ENCODE peak calls at places on chromosomes 13 and 19, in five cellular contexts. L is H1, V is GM12878, O is HepG2, B is NT2/D1. F is an unnamed sample.

GRCh38 chr13:34349091-34349722 is 531.3 kb downstream of the RFC3 start:
- DNase-seq in L (no peak), V (no peak), O (no peak), B (no peak), F (no peak)

GRCh38 chr19:15563325-15563794 is 51.7 kb upstream of the CYP4F8 start:
- DNase-seq in L (no peak), V (no peak), O (peak), B (no peak), F (no peak)

GRCh38 chr13:96020941-96021340 is 32.3 kb downstream of the UGGT2 start:
- DNase-seq in L (no peak), V (no peak), O (peak), B (no peak), F (no peak)

GRCh38 chr19:10001899-10002298 is 8.4 kb downstream of the COL5A3 start:
- DNase-seq in L (peak), V (no peak), O (peak), B (no peak), F (peak)

GRCh38 chr13:48126944-48127814 is 32.3 kb upstream of the MED4 start:
- DNase-seq in L (no peak), V (peak), O (peak), B (peak), F (peak)

GRCh38 chr19:37933965-37934364 is 27.0 kb downstream of the SIPA1L3 start:
- DNase-seq in L (no peak), V (no peak), O (peak), B (no peak), F (peak)

GRCh38 chr19:58401825-58402433 is 6.5 kb downstream of the RNF225 start:
- DNase-seq in L (no peak), V (no peak), O (no peak), B (no peak), F (no peak)

GRCh38 chr13:46339035-46339666 is 47.9 kb downstream of the RUBCNL start:
- DNase-seq in L (no peak), V (peak), O (no peak), B (no peak), F (no peak)

GRCh38 chr19:57664269-57665127 is 4.2 kb upstream of the ZSCAN4 start:
- DNase-seq in L (peak), V (no peak), O (peak), B (peak), F (peak)

GRCh38 chr13:20814224-20814910 is 40.6 kb upstream of the EEF1AKMT1 start:
- DNase-seq in L (no peak), V (no peak), O (no peak), B (no peak), F (peak)

GRCh38 chr19:5655412-5655811 is 24.9 kb downstream of the MICOS13 start:
- DNase-seq in L (no peak), V (no peak), O (no peak), B (no peak), F (no peak)

GRCh38 chr19:49362048-49362925 is at the start of gene TEAD2:
- DNase-seq in L (peak), V (no peak), O (peak), B (no peak), F (peak)

GRCh38 chr19:42294471-42295137 is 7.3 kb upstream of the PRR19 start:
- DNase-seq in L (no peak), V (no peak), O (no peak), B (no peak), F (no peak)

GRCh38 chr13:110323172-110323851 is 16.2 kb downstream of the COL4A2 start:
- DNase-seq in L (no peak), V (no peak), O (no peak), B (no peak), F (no peak)

GRCh38 chr19:14381689-14382474 is 638 bp downstream of the ADGRE5 start:
- DNase-seq in L (no peak), V (no peak), O (no peak), B (no peak), F (no peak)

GRCh38 chr13:22092791-22093545 is 422.1 kb downstream of the FGF9 start:
- DNase-seq in L (no peak), V (no peak), O (no peak), B (no peak), F (no peak)

GRCh38 chr13:47005761-47006414 is 109.0 kb upstream of the HTR2A start:
- DNase-seq in L (no peak), V (no peak), O (no peak), B (no peak), F (no peak)

GRCh38 chr19:4183967-4184717 is 1.7 kb downstream of the ANKRD24 start:
- DNase-seq in L (no peak), V (no peak), O (no peak), B (no peak), F (no peak)

GRCh38 chr19:17931532-17932191 is 1.2 kb upstream of the CCDC124 start:
- DNase-seq in L (peak), V (no peak), O (no peak), B (peak), F (no peak)

GRCh38 chr13:106440846-106441245 is 94.6 kb downstream of the EFNB2 start:
- DNase-seq in L (no peak), V (no peak), O (no peak), B (no peak), F (no peak)
- TF ChIP-seq SUZ12 in L (no peak), V (no peak), O (no peak), B (no peak), F (no peak)

GRCh38 chr13:86563308-86563707 is 764.1 kb upstream of the SLITRK6 start:
- DNase-seq in L (no peak), V (no peak), O (no peak), B (no peak), F (no peak)

GRCh38 chr13:86562876-86563275 is 763.7 kb upstream of the SLITRK6 start:
- DNase-seq in L (no peak), V (no peak), O (no peak), B (no peak), F (no peak)

GRCh38 chr13:86554066-86554465 is 754.8 kb upstream of the SLITRK6 start:
- DNase-seq in L (no peak), V (no peak), O (no peak), B (no peak), F (no peak)

GRCh38 chr13:86559915-86560314 is 760.7 kb upstream of the SLITRK6 start:
- DNase-seq in L (no peak), V (no peak), O (no peak), B (no peak), F (no peak)
- TF ChIP-seq SUZ12 in L (no peak), V (no peak), O (no peak), B (no peak), F (no peak)

GRCh38 chr13:113361406-113361805 is 2.5 kb downstream of the GRTP1 start:
- DNase-seq in L (no peak), V (no peak), O (no peak), B (no peak), F (no peak)
- TF ChIP-seq SUZ12 in L (no peak), V (no peak), O (no peak), B (no peak), F (no peak)

DNA sequence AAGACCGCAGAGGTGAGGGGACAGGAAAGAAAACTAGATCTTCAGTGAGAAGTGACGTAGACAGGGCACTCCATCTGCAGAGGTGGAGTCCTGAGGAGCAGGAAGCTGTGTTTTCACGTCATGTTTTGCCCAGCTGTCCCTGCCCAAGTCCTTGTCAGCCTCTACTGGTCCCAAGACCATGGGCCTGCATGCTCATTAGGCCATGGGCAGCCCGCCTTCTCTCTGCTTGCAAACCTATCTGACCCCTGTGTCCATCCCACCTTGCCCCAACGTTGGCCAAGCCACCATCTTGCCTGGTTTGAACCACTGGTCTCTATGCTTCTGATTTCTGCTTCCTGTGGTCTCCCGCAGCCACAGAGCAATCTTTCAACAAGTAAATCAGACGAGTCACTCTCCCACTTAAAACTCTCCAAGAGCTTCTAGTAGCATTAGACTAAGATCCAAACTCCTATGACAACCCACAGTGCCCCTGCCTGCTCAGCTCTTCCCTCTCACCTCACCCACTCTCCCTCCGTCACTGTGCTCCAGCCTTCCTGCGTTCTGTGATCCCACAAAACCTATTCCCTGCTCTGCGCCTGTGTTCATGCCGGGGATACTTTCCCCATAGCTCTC is 18.6 kb upstream of the CCNE1 start:
- DNase-seq in L (no peak), V (no peak), O (no peak), B (no peak), F (no peak)
- TF ChIP-seq SUZ12 in L (no peak), V (no peak), O (no peak), B (no peak), F (no peak)

GRCh38 chr13:77511552-77511951 is 24.0 kb upstream of the SCEL start:
- DNase-seq in L (no peak), V (no peak), O (no peak), B (no peak), F (no peak)
- TF ChIP-seq SUZ12 in L (no peak), V (no peak), O (no peak), B (no peak), F (no peak)

DNA sequence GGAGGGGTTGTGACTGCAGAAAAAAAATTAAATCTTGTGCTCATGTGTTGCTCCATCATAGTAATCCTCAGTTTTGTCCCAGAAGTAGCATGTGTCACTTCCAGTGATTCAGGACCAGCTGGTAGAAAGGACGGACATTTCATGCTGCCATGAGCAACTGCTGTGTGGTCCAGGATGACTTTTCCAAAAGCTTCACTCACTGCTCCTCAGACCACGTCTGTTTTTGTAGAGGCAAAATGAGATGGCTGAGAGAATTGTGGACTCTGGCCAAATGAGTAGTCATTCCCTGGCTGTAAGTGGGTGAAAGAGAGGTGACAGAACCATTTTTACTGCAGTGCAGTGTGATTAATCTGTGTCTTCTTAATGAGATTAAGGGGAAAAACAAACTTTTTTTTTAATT is 71.3 kb downstream of the ITGBL1 start:
- DNase-seq in L (no peak), V (no peak), O (no peak), B (no peak), F (no peak)
- TF ChIP-seq SUZ12 in L (no peak), V (no peak), O (no peak), B (no peak), F (no peak)

F was measured in HEK293T.